ENCODE peak calls at places on chromosomes 16 and 17, in six cellular contexts. One of them, this sample, is unnamed.

GRCh38 chr17:1931759-1932579 is 93.2 kb downstream of the RTN4RL1 start:
- DNase-seq in CD8-positive, alpha-beta memory T cell: no peak
- DNase-seq in HTR-8/SVneo: no peak
- DNase-seq in activated T-helper 1 cell treated with Interleukin-2 at 50 U/mL for 16 hours: no peak
- DNase-seq in heart right ventricle: peak; percentile 58
- DNase-seq in naive thymus-derived CD8-positive, alpha-beta T cell: no peak
- DNase-seq in this sample: no peak

GRCh38 chr17:66964083-66964771 is at the start of gene CACNG4:
- DNase-seq in CD8-positive, alpha-beta memory T cell: no peak
- DNase-seq in HTR-8/SVneo: no peak
- DNase-seq in activated T-helper 1 cell treated with Interleukin-2 at 50 U/mL for 16 hours: no peak
- DNase-seq in heart right ventricle: no peak
- DNase-seq in naive thymus-derived CD8-positive, alpha-beta T cell: no peak
- DNase-seq in this sample: no peak

GRCh38 chr17:11269210-11269609 is 28.2 kb downstream of the SHISA6 start:
- DNase-seq in CD8-positive, alpha-beta memory T cell: no peak
- DNase-seq in HTR-8/SVneo: no peak
- DNase-seq in activated T-helper 1 cell treated with Interleukin-2 at 50 U/mL for 16 hours: no peak
- DNase-seq in heart right ventricle: no peak
- DNase-seq in naive thymus-derived CD8-positive, alpha-beta T cell: no peak
- DNase-seq in this sample: no peak

GRCh38 chr16:4016648-4017047 is 99.6 kb downstream of the ADCY9 start:
- DNase-seq in CD8-positive, alpha-beta memory T cell: no peak
- DNase-seq in HTR-8/SVneo: no peak
- DNase-seq in activated T-helper 1 cell treated with Interleukin-2 at 50 U/mL for 16 hours: no peak
- DNase-seq in heart right ventricle: no peak
- DNase-seq in naive thymus-derived CD8-positive, alpha-beta T cell: no peak
- DNase-seq in this sample: no peak

GRCh38 chr17:55269894-55270293 is 5.1 kb downstream of the HLF start:
- DNase-seq in CD8-positive, alpha-beta memory T cell: no peak
- DNase-seq in HTR-8/SVneo: no peak
- DNase-seq in activated T-helper 1 cell treated with Interleukin-2 at 50 U/mL for 16 hours: no peak
- DNase-seq in heart right ventricle: no peak
- DNase-seq in naive thymus-derived CD8-positive, alpha-beta T cell: no peak
- DNase-seq in this sample: no peak

GRCh38 chr16:31093132-31093703 is 1.4 kb downstream of the VKORC1 start:
- DNase-seq in CD8-positive, alpha-beta memory T cell: no peak
- DNase-seq in HTR-8/SVneo: peak; percentile 68
- DNase-seq in activated T-helper 1 cell treated with Interleukin-2 at 50 U/mL for 16 hours: no peak
- DNase-seq in heart right ventricle: no peak
- DNase-seq in naive thymus-derived CD8-positive, alpha-beta T cell: no peak
- DNase-seq in this sample: no peak

GRCh38 chr17:57391076-57391825 is 134.9 kb downstream of the MSI2 start:
- DNase-seq in CD8-positive, alpha-beta memory T cell: no peak
- DNase-seq in HTR-8/SVneo: no peak
- DNase-seq in activated T-helper 1 cell treated with Interleukin-2 at 50 U/mL for 16 hours: no peak
- DNase-seq in heart right ventricle: no peak
- DNase-seq in naive thymus-derived CD8-positive, alpha-beta T cell: no peak
- DNase-seq in this sample: no peak

GRCh38 chr16:66494916-66495315 is 55.0 kb downstream of the TK2 start:
- DNase-seq in CD8-positive, alpha-beta memory T cell: no peak
- DNase-seq in HTR-8/SVneo: no peak
- DNase-seq in activated T-helper 1 cell treated with Interleukin-2 at 50 U/mL for 16 hours: no peak
- DNase-seq in heart right ventricle: no peak
- DNase-seq in naive thymus-derived CD8-positive, alpha-beta T cell: no peak
- DNase-seq in this sample: no peak

GRCh38 chr17:77417575-77417974 is 276.8 kb downstream of the SEC14L1 start:
- DNase-seq in CD8-positive, alpha-beta memory T cell: no peak
- DNase-seq in HTR-8/SVneo: no peak
- DNase-seq in activated T-helper 1 cell treated with Interleukin-2 at 50 U/mL for 16 hours: no peak
- DNase-seq in heart right ventricle: no peak
- DNase-seq in naive thymus-derived CD8-positive, alpha-beta T cell: no peak
- DNase-seq in this sample: no peak